ENCODE peak calls at places on chromosome 4, in six cellular contexts. P is transverse colon, H is sigmoid colon, Q is SK-N-SH, O is esophagus muscularis mucosa, L is stomach. N is an unnamed sample. For H3K4me1, the result is how much of the 10 kb centered on the place peaks cover.

GRCh38 chr4:612052-612748 is 13.2 kb upstream of the PDE6B start:
- DNase-seq in O (no peak), H (no peak), Q (no peak), L (no peak), P (no peak), N (peak)

GRCh38 chr4:41256740-41257256 is at the start of gene UCHL1:
- DNase-seq in P (peak), L (peak), H (peak), O (no peak), Q (peak), N (no peak)

GRCh38 chr4:29653221-29653620 is 1066.9 kb upstream of the PCDH7 start:
- DNase-seq in P (no peak), H (no peak), L (no peak), O (no peak), Q (no peak), N (no peak)

GRCh38 chr4:16694491-16695276 is 203.8 kb downstream of the LDB2 start:
- DNase-seq in O (no peak), H (no peak), L (no peak), Q (no peak), P (no peak), N (no peak)

GRCh38 chr4:45925809-45926208 is 198.0 kb downstream of the GABRG1 start:
- DNase-seq in H (no peak), L (no peak), O (no peak), Q (no peak), P (no peak), N (no peak)

GRCh38 chr4:101236097-101236496 is 111.2 kb downstream of the PPP3CA start:
- DNase-seq in O (no peak), H (no peak), L (no peak), Q (no peak), P (no peak), N (no peak)

GRCh38 chr4:103786014-103786413 is 66.2 kb upstream of the TACR3 start:
- DNase-seq in P (no peak), H (no peak), O (no peak), L (no peak), Q (peak), N (no peak)

GRCh38 chr4:162485486-162485885 is 321.7 kb upstream of the FSTL5 start:
- DNase-seq in P (no peak), H (no peak), Q (no peak), L (no peak), O (no peak), N (no peak)

GRCh38 chr4:106763044-106763443 is 273.1 kb downstream of the DKK2 start:
- DNase-seq in L (no peak), Q (no peak), H (peak), P (no peak), O (no peak), N (no peak)

GRCh38 chr4:101981756-101982155 is 191.2 kb downstream of the BANK1 start:
- DNase-seq in L (no peak), Q (no peak), H (no peak), O (no peak), P (no peak), N (no peak)

GRCh38 chr4:140256335-140256734 is 102.4 kb upstream of the MAML3 start:
- DNase-seq in P (peak), Q (no peak), O (no peak), H (no peak), L (no peak), N (no peak)

GRCh38 chr4:143358923-143359694 is 22.4 kb downstream of the GAB1 start:
- DNase-seq in P (peak), L (peak), O (no peak), H (no peak), Q (no peak), N (peak)

GRCh38 chr4:81135501-81135900 is 79.5 kb downstream of the PRKG2 start:
- DNase-seq in Q (no peak), O (no peak), L (no peak), H (no peak), P (no peak), N (no peak)

GRCh38 chr4:105243446-105243845 is 96.8 kb downstream of the TET2 start:
- DNase-seq in H (no peak), L (no peak), O (no peak), Q (no peak), P (no peak), N (peak)

GRCh38 chr4:125464146-125464545 is 149.4 kb downstream of the FAT4 start:
- DNase-seq in H (no peak), Q (no peak), P (no peak), O (no peak), L (no peak), N (no peak)

GRCh38 chr4:128524311-128524710 is 236.7 kb upstream of the PGRMC2 start:
- DNase-seq in H (no peak), L (peak), O (no peak), Q (no peak), P (peak), N (no peak)

GRCh38 chr4:118811008-118811764 is 24.7 kb downstream of the SEC24D start:
- DNase-seq in Q (no peak), O (no peak), H (no peak), L (no peak), P (no peak), N (no peak)

GRCh38 chr4:86223472-86223871 is 136.4 kb downstream of the MAPK10 start:
- DNase-seq in L (no peak), P (no peak), H (no peak), Q (peak), O (no peak), N (no peak)

GRCh38 chr4:42995343-42995944 is 102.9 kb downstream of the GRXCR1 start:
- DNase-seq in P (no peak), O (no peak), Q (peak), H (no peak), L (no peak), N (no peak)

GRCh38 chr4:57442834-57443291 is 332.7 kb upstream of the IGFBP7 start:
- DNase-seq in O (no peak), H (no peak), Q (peak), P (peak), L (peak), N (no peak)

GRCh38 chr4:188107931-188108843 is 1.2 kb downstream of the TRIML2 start:
- DNase-seq in H (no peak), O (no peak), P (no peak), Q (no peak), L (no peak), N (no peak)

GRCh38 chr4:137707221-137707620 is 174.9 kb upstream of the PCDH18 start:
- DNase-seq in Q (no peak), O (no peak), H (no peak), P (no peak), L (no peak), N (no peak)

GRCh38 chr4:174713181-174713580 is 115.9 kb downstream of the GLRA3 start:
- DNase-seq in L (no peak), O (no peak), Q (no peak), H (no peak), P (no peak), N (no peak)

GRCh38 chr4:185019451-185020292 is 1.4 kb downstream of the HELT start:
- DNase-seq in O (no peak), H (no peak), L (no peak), P (no peak), Q (peak), N (no peak)

GRCh38 chr4:185020293-185020808 is 2.1 kb downstream of the HELT start:
- DNase-seq in L (no peak), H (no peak), P (no peak), Q (peak), O (no peak), N (no peak)

GRCh38 chr4:185023471-185023870 is 5.2 kb downstream of the HELT start:
- DNase-seq in Q (no peak), O (no peak), H (no peak), L (no peak), P (no peak), N (no peak)

GRCh38 chr4:185018834-185019450 is 652 bp downstream of the HELT start:
- DNase-seq in P (no peak), Q (peak), O (no peak), H (no peak), L (no peak), N (no peak)

GRCh38 chr4:185020863-185021761 is 2.8 kb downstream of the HELT start:
- DNase-seq in L (no peak), H (no peak), P (no peak), Q (no peak), O (no peak), N (no peak)
- H3K4me1 ChIP-seq in L (half or more), H (under half), P (under half), Q (under half), O (under half), N (half or more)

GRCh38 chr4:109969087-109969486 is 56.4 kb downstream of the EGF start:
- DNase-seq in Q (no peak), H (no peak), P (no peak), L (no peak), O (no peak), N (no peak)

GRCh38 chr4:109972786-109973528 is 60.3 kb downstream of the EGF start:
- DNase-seq in Q (no peak), O (no peak), L (no peak), P (peak), H (no peak), N (no peak)

GRCh38 chr4:109967798-109968520 is 55.3 kb downstream of the EGF start:
- DNase-seq in O (no peak), P (peak), H (no peak), L (no peak), Q (no peak), N (no peak)

GRCh38 chr4:109966891-109967481 is 54.3 kb downstream of the EGF start:
- DNase-seq in Q (no peak), H (no peak), P (no peak), O (no peak), L (no peak), N (no peak)

DNA sequence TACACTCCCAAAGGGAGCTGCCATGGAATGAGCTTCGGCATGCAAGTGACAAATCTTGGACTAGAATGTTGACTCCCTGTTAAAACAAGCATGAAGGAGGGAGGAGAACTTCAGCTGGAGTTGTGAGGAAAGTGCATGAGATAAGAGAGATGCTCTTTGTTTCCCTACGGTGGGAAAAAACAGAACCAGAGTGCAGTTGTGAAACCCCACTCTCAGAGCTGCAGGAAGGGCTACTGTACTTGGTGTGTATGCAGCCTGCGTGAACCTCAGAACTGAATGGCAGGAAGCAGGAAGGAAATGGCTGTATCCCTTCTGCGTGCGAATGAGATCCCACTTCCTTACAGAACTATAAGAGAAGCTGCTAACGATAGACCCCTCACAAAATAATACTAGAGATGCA is 57.2 kb downstream of the EGF start:
- DNase-seq in H (no peak), L (no peak), P (no peak), O (no peak), Q (no peak), N (no peak)
- TF ChIP-seq POLR2AphosphoS5 in H (no peak), L (no peak), P (no peak), O (no peak), Q (no peak), N (no peak)

GRCh38 chr4:159042097-159042605 is 60.7 kb upstream of the RAPGEF2 start:
- DNase-seq in O (no peak), H (no peak), L (peak), Q (peak), P (peak), N (no peak)
- H3K4me1 ChIP-seq in O (under half), H (under half), L (under half), Q (under half), P (under half), N (under half)

GRCh38 chr4:10684631-10685030 is at the start of gene CLNK:
- DNase-seq in P (no peak), O (no peak), H (no peak), Q (no peak), L (no peak), N (no peak)

GRCh38 chr4:10687526-10687925 is 3.0 kb upstream of the CLNK start:
- DNase-seq in Q (no peak), P (no peak), L (no peak), O (peak), H (no peak), N (no peak)

GRCh38 chr4:10677796-10678497 is 6.6 kb downstream of the CLNK start:
- DNase-seq in H (no peak), O (no peak), L (no peak), P (no peak), Q (no peak), N (no peak)

GRCh38 chr4:10688022-10688421 is 3.5 kb upstream of the CLNK start:
- DNase-seq in Q (no peak), P (no peak), O (no peak), H (no peak), L (no peak), N (no peak)

DNA sequence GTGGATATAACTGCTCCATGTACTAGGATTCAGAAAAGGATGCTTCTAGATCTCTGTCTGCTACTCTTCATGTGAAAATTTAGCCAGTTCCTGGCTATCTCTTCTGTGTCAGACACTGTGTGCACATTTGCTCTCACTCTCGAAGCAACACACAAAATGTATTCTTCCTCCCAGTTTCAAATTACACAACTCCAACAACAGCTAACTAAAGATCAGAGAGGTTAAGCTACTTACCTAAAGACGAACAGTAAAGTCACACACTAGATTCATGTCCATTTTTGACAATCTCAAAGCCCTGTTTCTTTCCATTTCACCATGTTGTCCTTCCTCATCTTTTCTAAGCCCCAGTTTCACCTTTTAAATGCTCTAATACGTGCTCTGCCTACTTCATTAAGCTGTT is 2.2 kb downstream of the CLNK start:
- DNase-seq in L (no peak), H (no peak), P (no peak), Q (no peak), O (no peak), N (no peak)
- TF ChIP-seq POLR2AphosphoS5 in L (no peak), H (no peak), P (no peak), Q (no peak), O (no peak), N (no peak)